ENCODE peak calls at places on chromosomes 7 and 10, in seven cellular contexts. D, I, O, F, W, G and V are unnamed samples.

GRCh38 chr7:30996883-30997282 is 33.1 kb downstream of the GHRHR start:
- DNase-seq in D (no peak), I (no peak), O (no peak), F (no peak), W (no peak), G (no peak), V (no peak)

GRCh38 chr7:6276911-6277408 is 4.5 kb upstream of the CYTH3 start:
- DNase-seq in D (no peak), I (no peak), O (peak; percentile 60), F (no peak), W (no peak), G (no peak), V (no peak)

GRCh38 chr10:120396228-120396627 is 60.8 kb upstream of the PLPP4 start:
- DNase-seq in D (no peak), I (no peak), O (no peak), F (no peak), W (no peak), G (no peak), V (no peak)

GRCh38 chr7:45292481-45292880 is 134.9 kb downstream of the RAMP3 start:
- DNase-seq in D (no peak), I (no peak), O (no peak), F (no peak), W (no peak), G (no peak), V (no peak)

GRCh38 chr7:24926623-24927539 is 53.1 kb downstream of the OSBPL3 start:
- DNase-seq in D (peak; percentile 73), I (no peak), O (peak; percentile 83), F (no peak), W (peak; percentile 87), G (no peak), V (peak; percentile 48)

GRCh38 chr7:90222811-90223725 is 11.5 kb downstream of the STEAP2 start:
- DNase-seq in D (peak; percentile 93), I (no peak), O (peak; percentile 66), F (no peak), W (no peak), G (no peak), V (no peak)

GRCh38 chr7:157008206-157009169 is 2.0 kb downstream of the MNX1 start:
- DNase-seq in D (no peak), I (no peak), O (no peak), F (peak; percentile 42), W (no peak), G (no peak), V (no peak)

GRCh38 chr10:127193125-127193524 is 3.3 kb downstream of the INSYN2A start:
- DNase-seq in D (peak; percentile 34), I (no peak), O (peak; percentile 25), F (no peak), W (peak; percentile 33), G (no peak), V (peak; percentile 5)

GRCh38 chr10:71085689-71086438 is 126.5 kb upstream of the UNC5B start:
- DNase-seq in D (no peak), I (no peak), O (no peak), F (no peak), W (no peak), G (no peak), V (no peak)

GRCh38 chr7:85475071-85475470 is 288.2 kb upstream of the SEMA3D start:
- DNase-seq in D (no peak), I (no peak), O (no peak), F (no peak), W (no peak), G (no peak), V (no peak)

GRCh38 chr10:96747734-96748550 is 27.6 kb upstream of the PIK3AP1 start:
- DNase-seq in D (no peak), I (no peak), O (no peak), F (peak; percentile 70), W (no peak), G (peak; percentile 97), V (no peak)

GRCh38 chr10:78529262-78529661 is 495.6 kb downstream of the RPS24 start:
- DNase-seq in D (no peak), I (no peak), O (no peak), F (no peak), W (no peak), G (no peak), V (no peak)

GRCh38 chr7:71851776-71852548 is 560.2 kb downstream of the CALN1 start:
- DNase-seq in D (no peak), I (no peak), O (no peak), F (no peak), W (no peak), G (no peak), V (no peak)

GRCh38 chr10:3774814-3775670 is 10.0 kb downstream of the KLF6 start:
- DNase-seq in D (peak; percentile 95), I (peak; percentile 72), O (peak; percentile 95), F (no peak), W (peak; percentile 91), G (no peak), V (peak; percentile 93)

GRCh38 chr7:142500364-142500763 is 242.5 kb upstream of the PRSS58 start:
- DNase-seq in D (no peak), I (no peak), O (no peak), F (no peak), W (no peak), G (no peak), V (no peak)

GRCh38 chr7:87218941-87219544 is 489 bp downstream of the TMEM243 start:
- DNase-seq in D (peak; percentile 52), I (peak; percentile 41), O (peak; percentile 59), F (peak; percentile 47), W (no peak), G (no peak), V (peak; percentile 46)

GRCh38 chr10:69600761-69601330 is 27.6 kb upstream of the NEUROG3 start:
- DNase-seq in D (no peak), I (no peak), O (no peak), F (no peak), W (no peak), G (no peak), V (no peak)

GRCh38 chr10:50558368-50558767 is 65.4 kb downstream of the SGMS1 start:
- DNase-seq in D (peak; percentile 61), I (no peak), O (no peak), F (no peak), W (no peak), G (no peak), V (no peak)

GRCh38 chr10:84293574-84294016 is 34.8 kb upstream of the CCSER2 start:
- DNase-seq in D (no peak), I (no peak), O (no peak), F (no peak), W (no peak), G (no peak), V (no peak)

GRCh38 chr10:60470091-60470490 is 80.4 kb upstream of the ANK3 start:
- DNase-seq in D (no peak), I (no peak), O (no peak), F (no peak), W (no peak), G (no peak), V (no peak)

GRCh38 chr10:75115137-75115536 is 3.7 kb downstream of the SAMD8 start:
- DNase-seq in D (peak; percentile 67), I (no peak), O (peak; percentile 40), F (no peak), W (no peak), G (no peak), V (peak; percentile 24)

GRCh38 chr10:71337219-71337625 is 18.2 kb downstream of the SLC29A3 start:
- DNase-seq in D (no peak), I (no peak), O (no peak), F (no peak), W (no peak), G (no peak), V (no peak)

GRCh38 chr7:110604885-110605284 is 486.0 kb upstream of the LRRN3 start:
- DNase-seq in D (no peak), I (no peak), O (no peak), F (no peak), W (no peak), G (no peak), V (no peak)

GRCh38 chr7:110442386-110442837 is 648.5 kb upstream of the LRRN3 start:
- DNase-seq in D (no peak), I (no peak), O (peak; percentile 53), F (peak; percentile 22), W (no peak), G (no peak), V (peak; percentile 5)

GRCh38 chr10:123869015-123869414 is 22.6 kb downstream of the CPXM2 start:
- DNase-seq in D (no peak), I (no peak), O (no peak), F (no peak), W (no peak), G (no peak), V (no peak)

GRCh38 chr10:23325132-23325531 is 19.5 kb downstream of the C10orf67 start:
- DNase-seq in D (no peak), I (no peak), O (no peak), F (no peak), W (no peak), G (no peak), V (no peak)
- TF ChIP-seq CTCF in D (no peak), I (no peak), O (no peak), F (peak; percentile 21), W (no peak), G (peak; percentile 11), V (peak; percentile 3)

GRCh38 chr7:117444646-117445045 is 17.4 kb upstream of the ASZ1 start:
- DNase-seq in D (no peak), I (no peak), O (no peak), F (no peak), W (no peak), G (no peak), V (no peak)
- TF ChIP-seq CTCF in D (no peak), I (no peak), O (no peak), F (no peak), W (no peak), G (no peak), V (no peak)

DNA sequence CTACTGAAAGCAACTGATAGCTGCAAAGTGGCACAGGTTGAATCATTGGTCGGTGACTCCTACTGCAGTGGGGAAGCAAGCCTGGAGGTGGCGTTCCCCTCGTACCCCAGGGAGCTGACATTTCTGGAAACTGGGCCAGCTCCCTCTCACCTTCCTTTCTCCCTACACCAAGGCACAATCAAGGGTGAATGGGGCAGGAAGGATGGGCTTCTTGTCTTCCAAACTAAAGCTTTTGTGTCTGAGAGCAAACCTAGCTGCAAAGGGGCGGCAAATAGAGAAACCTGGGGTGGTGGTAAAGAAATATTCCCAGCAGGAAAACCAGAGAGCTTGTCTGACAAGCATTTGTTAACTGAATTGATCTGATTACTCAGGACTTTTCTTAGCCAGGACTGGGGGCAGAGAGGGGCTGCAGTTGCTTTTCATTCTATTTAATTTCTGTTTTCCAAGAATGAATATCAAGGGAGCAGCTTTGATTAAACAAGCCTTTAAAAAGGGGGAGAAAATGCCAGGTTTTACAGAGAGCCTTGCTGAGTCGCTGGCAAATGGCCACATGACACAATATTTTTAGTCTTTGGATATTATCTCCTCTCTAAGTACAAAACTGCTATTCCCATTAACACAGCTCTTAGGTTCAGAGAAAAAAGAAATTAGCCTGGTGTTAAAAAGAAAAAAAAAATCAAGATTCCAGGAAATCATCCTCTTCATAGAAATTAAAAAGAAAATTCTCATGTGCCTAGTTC is 27.8 kb downstream of the CDHR3 start:
- DNase-seq in D (peak; percentile 23), I (no peak), O (peak; percentile 23), F (no peak), W (no peak), G (no peak), V (peak; percentile 47)
- TF ChIP-seq CTCF in D (peak; percentile 10), I (no peak), O (peak; percentile 7), F (no peak), W (no peak), G (no peak), V (no peak)

DNA sequence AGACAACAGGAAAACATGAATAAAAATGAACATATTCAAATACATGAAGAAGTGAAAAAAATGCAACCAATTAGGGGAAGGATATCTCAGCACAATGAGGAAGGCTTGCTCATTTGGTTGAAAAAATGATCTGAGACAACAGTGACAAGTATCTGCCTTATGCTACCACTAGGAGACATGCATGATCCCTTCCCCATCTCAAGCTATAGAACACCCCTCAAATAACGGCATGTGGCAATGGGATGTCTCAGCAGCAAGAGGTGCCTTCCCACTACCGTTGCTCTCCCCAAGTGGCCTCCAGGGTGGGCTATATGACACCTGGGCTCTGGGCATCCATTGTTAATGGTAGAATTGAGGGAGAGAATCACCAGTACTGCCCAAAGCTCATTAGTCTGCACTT is 98.1 kb upstream of the RSU1 start:
- DNase-seq in D (no peak), I (no peak), O (no peak), F (no peak), W (no peak), G (no peak), V (no peak)
- TF ChIP-seq CTCF in D (no peak), I (no peak), O (no peak), F (no peak), W (no peak), G (peak; percentile 4), V (no peak)